ENCODE peak calls at places on chromosomes 11 and 22, in five cellular contexts. One of them, this sample, is unnamed.
A peak's percentile ranks its signal among the peaks of the same experiment; 100 is the strongest.

GRCh38 chr11:2898366-2899079 is 12.9 kb upstream of the CDKN1C start:
- DNase-seq in GM12865: peak; percentile 57
- DNase-seq in WERI-Rb-1: no peak
- DNase-seq in Panc1: no peak
- DNase-seq in activated B cell treated with CpG ODN at 0.5 μM for 24 hours: no peak
- DNase-seq in this sample: no peak

GRCh38 chr11:132228756-132229325 is 858.4 kb downstream of the NTM start:
- DNase-seq in GM12865: no peak
- DNase-seq in WERI-Rb-1: no peak
- DNase-seq in Panc1: no peak
- DNase-seq in activated B cell treated with CpG ODN at 0.5 μM for 24 hours: no peak
- DNase-seq in this sample: no peak

GRCh38 chr22:46425011-46425410 is 89.5 kb downstream of the TRMU start:
- DNase-seq in GM12865: no peak
- DNase-seq in WERI-Rb-1: no peak
- DNase-seq in Panc1: no peak
- DNase-seq in activated B cell treated with CpG ODN at 0.5 μM for 24 hours: no peak
- DNase-seq in this sample: no peak

GRCh38 chr11:19200410-19201201 is 1.2 kb downstream of the CSRP3 start:
- DNase-seq in GM12865: no peak
- DNase-seq in WERI-Rb-1: no peak
- DNase-seq in Panc1: no peak
- DNase-seq in activated B cell treated with CpG ODN at 0.5 μM for 24 hours: no peak
- DNase-seq in this sample: no peak

GRCh38 chr11:67367836-67368227 is 5.6 kb downstream of the CLCF1 start:
- DNase-seq in GM12865: no peak
- DNase-seq in WERI-Rb-1: no peak
- DNase-seq in Panc1: no peak
- DNase-seq in activated B cell treated with CpG ODN at 0.5 μM for 24 hours: no peak
- DNase-seq in this sample: no peak

GRCh38 chr22:42142771-42143461 is 12.3 kb upstream of the CYP2D6 start:
- DNase-seq in GM12865: no peak
- DNase-seq in WERI-Rb-1: no peak
- DNase-seq in Panc1: no peak
- DNase-seq in activated B cell treated with CpG ODN at 0.5 μM for 24 hours: no peak
- DNase-seq in this sample: no peak

GRCh38 chr11:267491-267994 is 10.7 kb upstream of the NLRP6 start:
- DNase-seq in GM12865: peak; percentile 85
- DNase-seq in WERI-Rb-1: no peak
- DNase-seq in Panc1: no peak
- DNase-seq in activated B cell treated with CpG ODN at 0.5 μM for 24 hours: peak; percentile 58
- DNase-seq in this sample: no peak

GRCh38 chr11:61709110-61709509 is 28.9 kb downstream of the DAGLA start:
- DNase-seq in GM12865: no peak
- DNase-seq in WERI-Rb-1: no peak
- DNase-seq in Panc1: no peak
- DNase-seq in activated B cell treated with CpG ODN at 0.5 μM for 24 hours: no peak
- DNase-seq in this sample: no peak

GRCh38 chr22:43205748-43206514 is 19.0 kb upstream of the TTLL12 start:
- DNase-seq in GM12865: no peak
- DNase-seq in WERI-Rb-1: no peak
- DNase-seq in Panc1: no peak
- DNase-seq in activated B cell treated with CpG ODN at 0.5 μM for 24 hours: no peak
- DNase-seq in this sample: no peak

GRCh38 chr11:109223441-109223840 is 198.5 kb upstream of the C11orf87 start:
- DNase-seq in GM12865: no peak
- DNase-seq in WERI-Rb-1: no peak
- DNase-seq in Panc1: no peak
- DNase-seq in activated B cell treated with CpG ODN at 0.5 μM for 24 hours: no peak
- DNase-seq in this sample: no peak

GRCh38 chr11:60855726-60856633 is at the start of gene PTGDR2:
- DNase-seq in GM12865: no peak
- DNase-seq in WERI-Rb-1: no peak
- DNase-seq in Panc1: no peak
- DNase-seq in activated B cell treated with CpG ODN at 0.5 μM for 24 hours: no peak
- DNase-seq in this sample: no peak

GRCh38 chr11:3840870-3841425 is at the start of gene RHOG:
- DNase-seq in GM12865: peak; percentile 88
- DNase-seq in WERI-Rb-1: peak; percentile 73
- DNase-seq in Panc1: no peak
- DNase-seq in activated B cell treated with CpG ODN at 0.5 μM for 24 hours: no peak
- DNase-seq in this sample: peak; percentile 52

GRCh38 chr11:35030716-35031213 is 108.2 kb upstream of the CD44 start:
- DNase-seq in GM12865: peak; percentile 51
- DNase-seq in WERI-Rb-1: no peak
- DNase-seq in Panc1: peak; percentile 93
- DNase-seq in activated B cell treated with CpG ODN at 0.5 μM for 24 hours: no peak
- DNase-seq in this sample: no peak

GRCh38 chr22:47328550-47329243 is 566.2 kb downstream of the TBC1D22A start:
- DNase-seq in GM12865: no peak
- DNase-seq in WERI-Rb-1: no peak
- DNase-seq in Panc1: no peak
- DNase-seq in activated B cell treated with CpG ODN at 0.5 μM for 24 hours: no peak
- DNase-seq in this sample: no peak

GRCh38 chr11:19079643-19080440 is 19.3 kb upstream of the MRGPRX2 start:
- DNase-seq in GM12865: no peak
- DNase-seq in WERI-Rb-1: no peak
- DNase-seq in Panc1: no peak
- DNase-seq in activated B cell treated with CpG ODN at 0.5 μM for 24 hours: no peak
- DNase-seq in this sample: no peak

GRCh38 chr22:38830845-38831108 is 13.1 kb downstream of the NPTXR start:
- DNase-seq in GM12865: no peak
- DNase-seq in WERI-Rb-1: no peak
- DNase-seq in Panc1: no peak
- DNase-seq in activated B cell treated with CpG ODN at 0.5 μM for 24 hours: no peak
- DNase-seq in this sample: no peak

GRCh38 chr11:27528711-27529110 is 22.1 kb upstream of the LIN7C start:
- DNase-seq in GM12865: no peak
- DNase-seq in WERI-Rb-1: no peak
- DNase-seq in Panc1: no peak
- DNase-seq in activated B cell treated with CpG ODN at 0.5 μM for 24 hours: no peak
- DNase-seq in this sample: no peak

GRCh38 chr11:27524155-27524554 is 17.6 kb upstream of the LIN7C start:
- DNase-seq in GM12865: no peak
- DNase-seq in WERI-Rb-1: peak; percentile 15
- DNase-seq in Panc1: no peak
- DNase-seq in activated B cell treated with CpG ODN at 0.5 μM for 24 hours: no peak
- DNase-seq in this sample: no peak

GRCh38 chr11:27520226-27520625 is 13.7 kb upstream of the LIN7C start:
- DNase-seq in GM12865: no peak
- DNase-seq in WERI-Rb-1: no peak
- DNase-seq in Panc1: no peak
- DNase-seq in activated B cell treated with CpG ODN at 0.5 μM for 24 hours: no peak
- DNase-seq in this sample: no peak

DNA sequence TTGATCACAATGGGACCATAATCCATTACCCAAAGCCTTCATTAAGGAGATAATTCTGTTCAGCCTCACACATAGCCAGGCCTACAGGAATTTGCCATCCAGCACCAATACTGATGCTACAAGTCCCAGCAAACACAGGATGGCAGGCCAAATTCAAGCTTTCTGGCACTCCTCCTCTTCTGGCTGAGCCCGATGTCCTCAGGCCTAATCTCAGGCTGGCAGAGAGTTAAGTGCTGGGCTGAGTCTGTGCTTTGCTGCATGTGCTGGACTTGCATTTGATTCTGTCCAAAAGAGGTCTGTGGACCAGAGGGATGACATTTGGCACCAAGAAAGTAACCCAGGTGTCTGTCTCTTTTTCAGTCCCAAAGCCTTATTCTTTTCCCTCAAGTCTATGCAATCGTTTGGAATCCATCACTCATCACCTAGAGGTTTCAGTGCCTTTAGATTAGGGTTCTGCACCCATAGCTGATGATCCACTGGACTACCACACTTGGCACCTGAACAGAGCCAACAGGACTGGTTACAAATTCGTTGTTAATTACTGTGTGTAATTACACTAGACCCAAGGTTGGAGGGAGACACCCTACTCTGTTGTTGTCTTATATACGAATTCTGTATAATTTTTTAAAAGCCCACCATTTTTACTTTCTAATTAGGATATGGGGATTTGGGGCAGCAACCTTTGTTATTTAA is 19.4 kb upstream of the LIN7C start:
- DNase-seq in GM12865: no peak
- DNase-seq in WERI-Rb-1: no peak
- DNase-seq in Panc1: no peak
- DNase-seq in activated B cell treated with CpG ODN at 0.5 μM for 24 hours: no peak
- DNase-seq in this sample: no peak
- TF ChIP-seq CTCF in GM12865: no peak
- TF ChIP-seq CTCF in WERI-Rb-1: no peak
- TF ChIP-seq CTCF in Panc1: no peak
- TF ChIP-seq CTCF in activated B cell treated with CpG ODN at 0.5 μM for 24 hours: no peak
- TF ChIP-seq CTCF in this sample: no peak

GRCh38 chr22:35054064-35054463 is 11.9 kb upstream of the ISX start:
- DNase-seq in GM12865: peak; percentile 81
- DNase-seq in WERI-Rb-1: no peak
- DNase-seq in Panc1: no peak
- DNase-seq in activated B cell treated with CpG ODN at 0.5 μM for 24 hours: no peak
- DNase-seq in this sample: no peak
- TF ChIP-seq CTCF in GM12865: no peak
- TF ChIP-seq CTCF in WERI-Rb-1: no peak
- TF ChIP-seq CTCF in Panc1: no peak
- TF ChIP-seq CTCF in activated B cell treated with CpG ODN at 0.5 μM for 24 hours: no peak
- TF ChIP-seq CTCF in this sample: no peak

DNA sequence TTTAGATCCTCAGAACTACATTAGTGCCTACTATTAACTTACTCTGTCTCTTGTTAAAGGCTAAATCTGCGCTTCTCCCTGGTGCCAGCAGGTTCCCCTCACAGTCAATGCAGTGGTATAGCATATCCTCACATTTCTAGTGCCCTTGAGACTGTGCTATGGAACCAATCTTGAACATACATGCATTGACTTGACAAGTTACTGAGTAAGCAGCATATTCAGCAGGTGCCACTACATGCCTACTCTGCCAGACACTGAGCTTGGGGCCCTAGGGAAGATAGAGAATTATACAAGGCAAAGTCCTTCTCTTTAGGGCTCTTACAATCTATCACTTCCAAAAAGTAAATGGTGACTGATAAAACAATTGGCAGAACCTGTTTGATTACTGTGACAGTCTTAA is 3.2 kb downstream of the FUT4 start:
- DNase-seq in GM12865: no peak
- DNase-seq in WERI-Rb-1: no peak
- DNase-seq in Panc1: no peak
- DNase-seq in activated B cell treated with CpG ODN at 0.5 μM for 24 hours: no peak
- DNase-seq in this sample: no peak
- TF ChIP-seq CTCF in GM12865: no peak
- TF ChIP-seq CTCF in WERI-Rb-1: peak; percentile 4
- TF ChIP-seq CTCF in Panc1: peak; percentile 26
- TF ChIP-seq CTCF in activated B cell treated with CpG ODN at 0.5 μM for 24 hours: no peak
- TF ChIP-seq CTCF in this sample: peak; percentile 9

GRCh38 chr11:46296520-46297448 is 19.3 kb downstream of the CREB3L1 start:
- DNase-seq in GM12865: no peak
- DNase-seq in WERI-Rb-1: peak; percentile 53
- DNase-seq in Panc1: no peak
- DNase-seq in activated B cell treated with CpG ODN at 0.5 μM for 24 hours: no peak
- DNase-seq in this sample: peak; percentile 86
- TF ChIP-seq CTCF in GM12865: no peak
- TF ChIP-seq CTCF in WERI-Rb-1: peak; percentile 43
- TF ChIP-seq CTCF in Panc1: no peak
- TF ChIP-seq CTCF in activated B cell treated with CpG ODN at 0.5 μM for 24 hours: no peak
- TF ChIP-seq CTCF in this sample: peak; percentile 79

GRCh38 chr11:12517306-12517705 is 139.9 kb downstream of the PARVA start:
- DNase-seq in GM12865: no peak
- DNase-seq in WERI-Rb-1: no peak
- DNase-seq in Panc1: no peak
- DNase-seq in activated B cell treated with CpG ODN at 0.5 μM for 24 hours: no peak
- DNase-seq in this sample: no peak

GRCh38 chr11:12512826-12513395 is 135.5 kb downstream of the PARVA start:
- DNase-seq in GM12865: no peak
- DNase-seq in WERI-Rb-1: no peak
- DNase-seq in Panc1: no peak
- DNase-seq in activated B cell treated with CpG ODN at 0.5 μM for 24 hours: no peak
- DNase-seq in this sample: no peak

GRCh38 chr11:12518606-12519385 is 141.4 kb downstream of the PARVA start:
- DNase-seq in GM12865: no peak
- DNase-seq in WERI-Rb-1: no peak
- DNase-seq in Panc1: no peak
- DNase-seq in activated B cell treated with CpG ODN at 0.5 μM for 24 hours: no peak
- DNase-seq in this sample: no peak

GRCh38 chr11:12517741-12518140 is 140.4 kb downstream of the PARVA start:
- DNase-seq in GM12865: no peak
- DNase-seq in WERI-Rb-1: no peak
- DNase-seq in Panc1: no peak
- DNase-seq in activated B cell treated with CpG ODN at 0.5 μM for 24 hours: no peak
- DNase-seq in this sample: no peak

DNA sequence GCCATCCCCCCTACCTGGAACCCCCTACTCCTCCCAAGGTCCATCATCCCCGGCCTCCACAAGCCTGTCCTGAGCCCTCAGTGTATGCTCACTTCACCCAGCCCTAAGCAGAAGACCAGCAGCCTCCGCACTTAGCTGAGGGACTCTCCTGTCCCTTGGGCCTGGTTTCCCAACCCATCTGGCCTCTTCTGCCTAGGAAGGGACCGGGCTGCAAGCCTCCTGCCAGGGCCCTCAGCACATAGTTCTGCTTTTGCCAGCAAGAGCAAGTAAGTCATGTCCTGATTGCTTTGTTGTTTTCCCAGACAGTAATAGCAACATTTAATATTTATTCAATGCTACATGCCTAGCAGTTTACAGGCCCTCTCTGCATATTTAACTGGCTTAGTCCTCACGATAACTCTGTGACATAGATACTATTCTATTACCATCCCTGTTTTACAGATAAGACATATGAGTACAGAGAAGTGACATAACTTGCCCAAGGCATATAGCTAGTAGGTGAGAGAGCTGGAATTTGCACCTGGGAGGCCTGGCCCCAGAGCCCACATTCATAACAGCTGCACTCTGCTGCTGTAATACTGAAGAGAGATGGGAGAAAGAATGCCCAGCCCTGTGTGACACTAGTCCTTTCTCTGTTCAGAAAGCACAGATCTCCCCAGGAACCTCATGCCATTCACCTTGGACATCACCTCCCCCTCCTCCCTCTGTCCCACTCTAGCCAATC is 139.2 kb downstream of the PARVA start:
- DNase-seq in GM12865: no peak
- DNase-seq in WERI-Rb-1: no peak
- DNase-seq in Panc1: no peak
- DNase-seq in activated B cell treated with CpG ODN at 0.5 μM for 24 hours: no peak
- DNase-seq in this sample: no peak
- TF ChIP-seq CTCF in GM12865: no peak
- TF ChIP-seq CTCF in WERI-Rb-1: no peak
- TF ChIP-seq CTCF in Panc1: no peak
- TF ChIP-seq CTCF in activated B cell treated with CpG ODN at 0.5 μM for 24 hours: no peak
- TF ChIP-seq CTCF in this sample: no peak

This sample was measured in progenitor cell of endocrine pancreas.